ENCODE peak calls at places on chromosomes 3 and 15, in seven cellular contexts. S is HepG2, K is HCT116, N is H1, H is K562, J is SK-N-SH, R is GM12878. A is an unnamed sample.

GRCh38 chr3:129623447-129624118 is 17.1 kb upstream of the PLXND1 start:
- DNase-seq in H (no peak), K (no peak), S (no peak), N (no peak), R (no peak), J (peak; percentile 27), A (no peak)

GRCh38 chr15:33313491-33313890 is 2.7 kb downstream of the RYR3 start:
- DNase-seq in N (no peak), S (no peak), J (no peak), H (no peak), K (no peak), R (no peak), A (no peak)

GRCh38 chr3:116423365-116423764 is 21.9 kb downstream of the LSAMP start:
- DNase-seq in K (no peak), J (no peak), S (no peak), H (no peak), R (no peak), N (no peak), A (no peak)

GRCh38 chr3:9253327-9253726 is 3.9 kb upstream of the SRGAP3 start:
- DNase-seq in K (no peak), J (no peak), R (no peak), N (no peak), H (no peak), S (no peak), A (no peak)

GRCh38 chr15:84659904-84660781 is 2.1 kb upstream of the NMB start:
- DNase-seq in H (no peak), K (no peak), S (no peak), J (no peak), N (no peak), R (no peak), A (no peak)

GRCh38 chr3:178618197-178618596 is 82.0 kb downstream of the KCNMB2 start:
- DNase-seq in K (no peak), N (no peak), R (no peak), S (no peak), H (no peak), J (no peak), A (no peak)

GRCh38 chr15:101472033-101472432 is 17.5 kb downstream of the PCSK6 start:
- DNase-seq in N (no peak), S (no peak), R (no peak), K (no peak), J (no peak), H (no peak), A (no peak)

GRCh38 chr15:89822951-89823701 is 8.5 kb upstream of the ANPEP start:
- DNase-seq in K (no peak), S (no peak), N (no peak), J (peak; percentile 74), H (no peak), R (no peak), A (no peak)

GRCh38 chr3:40465456-40465855 is 8.3 kb downstream of the RPL14 start:
- DNase-seq in J (no peak), K (no peak), S (no peak), R (no peak), N (no peak), H (no peak), A (no peak)

GRCh38 chr3:66989860-66990696 is 8.0 kb upstream of the KBTBD8 start:
- DNase-seq in R (peak; percentile 40), K (peak; percentile 29), N (no peak), S (peak; percentile 36), H (peak; percentile 24), J (no peak), A (no peak)

GRCh38 chr3:53171827-53172505 is 11.0 kb downstream of the PRKCD start:
- DNase-seq in H (no peak), J (no peak), R (no peak), S (no peak), N (no peak), K (no peak), A (no peak)

GRCh38 chr3:135781026-135781815 is 184.3 kb upstream of the PPP2R3A start:
- DNase-seq in N (no peak), S (no peak), H (no peak), K (no peak), R (no peak), J (no peak), A (no peak)

GRCh38 chr15:34223904-34224596 is 766 bp upstream of the EMC4 start:
- DNase-seq in H (peak; percentile 25), S (no peak), R (no peak), K (no peak), N (no peak), J (peak; percentile 31), A (no peak)

GRCh38 chr3:30548605-30549004 is 57.8 kb upstream of the TGFBR2 start:
- DNase-seq in S (no peak), K (no peak), H (peak; percentile 51), J (peak; percentile 32), N (peak; percentile 84), R (no peak), A (no peak)

GRCh38 chr3:37135561-37135960 is 38.8 kb downstream of the LRRFIP2 start:
- DNase-seq in H (no peak), J (no peak), N (no peak), K (no peak), S (no peak), R (no peak), A (no peak)

GRCh38 chr15:51731549-51732267 is 5.7 kb downstream of the LYSMD2 start:
- DNase-seq in R (peak; percentile 90), S (no peak), J (no peak), N (no peak), H (peak; percentile 21), K (no peak), A (no peak)

GRCh38 chr15:41993447-41994170 is 21.3 kb upstream of the EHD4 start:
- DNase-seq in S (no peak), R (no peak), H (no peak), N (no peak), K (no peak), J (no peak), A (no peak)

GRCh38 chr3:17433866-17434265 is 308.6 kb downstream of the TBC1D5 start:
- DNase-seq in J (no peak), H (no peak), S (no peak), K (no peak), R (no peak), N (no peak), A (no peak)

GRCh38 chr15:77031376-77032050 is 36.6 kb downstream of the PSTPIP1 start:
- DNase-seq in K (no peak), R (no peak), N (peak; percentile 40), S (peak; percentile 49), J (peak; percentile 32), H (no peak), A (no peak)

GRCh38 chr15:45572627-45573026 is 14.6 kb upstream of the BLOC1S6 start:
- DNase-seq in K (no peak), R (no peak), J (no peak), H (no peak), S (no peak), N (no peak), A (no peak)

GRCh38 chr3:180870008-180870733 is 42.3 kb upstream of the FXR1 start:
- DNase-seq in S (no peak), H (peak; percentile 46), K (no peak), J (no peak), R (no peak), N (peak; percentile 73), A (no peak)

GRCh38 chr15:101510212-101511197 is 21.0 kb upstream of the PCSK6 start:
- DNase-seq in K (no peak), S (no peak), J (no peak), R (no peak), N (peak; percentile 19), H (no peak), A (no peak)

GRCh38 chr3:98961161-98962155 is 60.0 kb upstream of the DCBLD2 start:
- DNase-seq in K (no peak), J (no peak), R (no peak), S (no peak), H (no peak), N (no peak), A (no peak)

GRCh38 chr3:187360087-187360486 is 8.1 kb upstream of the RTP4 start:
- DNase-seq in R (no peak), J (no peak), K (no peak), N (no peak), H (no peak), S (no peak), A (no peak)
- H3K4me3 ChIP-seq in R (no peak overlapping the region), J (no peak overlapping the region), K (no peak overlapping the region), N (no peak overlapping the region), H (no peak overlapping the region), S (no peak overlapping the region), A (no peak overlapping the region)

GRCh38 chr3:6929918-6930317 is 69.0 kb downstream of the GRM7 start:
- DNase-seq in R (no peak), K (no peak), S (no peak), H (no peak), J (no peak), N (no peak), A (no peak)

DNA sequence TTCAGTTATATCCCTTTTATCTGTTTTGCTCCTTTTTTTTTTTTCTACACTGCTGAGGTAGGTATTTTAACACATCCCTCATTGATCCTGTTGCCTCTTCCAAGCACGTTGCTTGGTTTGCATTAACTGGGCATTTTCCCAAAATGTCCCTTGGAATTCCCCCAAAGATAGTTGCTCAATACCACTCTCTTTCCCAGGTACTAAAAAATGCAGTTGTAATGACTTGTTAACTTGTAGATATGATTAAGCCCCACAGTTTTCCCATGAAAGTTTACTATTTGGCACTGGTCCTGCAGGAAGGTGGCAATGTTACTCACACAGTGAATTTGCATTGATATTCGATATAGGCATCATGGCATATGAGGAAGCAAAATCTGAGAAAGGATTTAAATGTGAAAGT is 67.1 kb downstream of the GRM7 start:
- DNase-seq in N (no peak), S (no peak), K (no peak), H (no peak), R (no peak), J (no peak), A (no peak)
- TF ChIP-seq POLR2AphosphoS5 in N (no peak), S (no peak), K (no peak), H (no peak), R (no peak), J (no peak), A (no peak)

DNA sequence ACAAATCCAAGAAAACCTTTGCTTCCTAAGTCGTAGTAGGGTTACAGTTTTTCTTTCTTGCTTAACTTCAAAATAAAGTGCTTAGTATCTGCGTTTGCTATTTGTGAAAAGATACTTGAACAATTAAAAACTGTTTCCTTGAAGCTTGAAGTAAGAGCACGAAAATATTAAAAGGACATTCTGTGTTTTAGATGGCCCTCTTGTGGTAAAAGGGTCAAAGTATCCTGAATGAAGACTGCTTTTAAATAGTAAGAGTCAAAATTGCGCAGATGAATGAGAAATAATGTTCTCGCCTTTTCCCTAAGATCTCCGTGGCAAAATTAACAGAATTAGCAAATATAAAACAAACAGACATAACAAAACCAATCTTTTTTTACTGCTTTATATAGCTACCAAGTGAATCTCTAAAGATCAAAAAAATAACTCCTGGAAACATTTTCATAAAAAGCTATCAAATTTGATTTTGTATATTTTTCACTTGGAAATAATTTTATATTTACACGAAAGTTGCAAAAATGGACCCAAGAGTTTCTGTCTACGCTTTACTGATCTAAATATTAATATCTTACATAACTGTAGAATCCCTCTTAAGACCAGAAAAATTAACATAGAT is 175.4 kb downstream of the MBNL1 start:
- DNase-seq in J (peak; percentile 27), R (peak; percentile 33), S (peak; percentile 42), H (peak; percentile 10), N (no peak), K (peak; percentile 38), A (peak; percentile 65)
- TF ChIP-seq SIN3A in J (no peak), R (no peak), S (no peak), H (no peak), N (no peak), K (no peak), A (no peak)

DNA sequence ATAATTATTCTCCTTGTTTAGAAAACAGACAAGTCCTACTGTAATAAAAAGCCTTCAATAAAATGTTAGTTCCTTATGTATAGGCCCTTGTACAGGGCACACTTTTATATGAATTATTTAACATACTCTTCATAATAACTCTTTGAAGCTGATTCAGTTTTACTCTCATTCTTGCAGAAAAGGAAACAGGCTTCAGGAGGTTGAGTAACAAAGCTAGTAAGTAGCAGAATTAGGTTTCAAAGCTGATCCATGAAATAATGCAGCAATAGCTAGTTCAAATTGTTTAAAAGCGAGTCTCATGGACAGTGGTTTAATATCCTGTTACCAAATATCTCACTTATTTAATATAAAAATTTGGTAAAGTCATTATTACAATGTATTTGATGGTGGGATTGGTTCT is 25.0 kb downstream of the TCF12 start:
- DNase-seq in H (no peak), K (no peak), S (no peak), R (no peak), J (no peak), N (no peak), A (no peak)
- H3K4me3 ChIP-seq in H (no peak overlapping the region), K (no peak overlapping the region), S (no peak overlapping the region), R (no peak overlapping the region), J (no peak overlapping the region), N (no peak overlapping the region), A (no peak overlapping the region)

A was measured in Panc1.